ENCODE peak calls at places on chromosome 7, in four cellular contexts. G is GM03348; W is T-helper 17 cell; B is stimulated activated CD4-positive, alpha-beta T cell treated with anti-CD3 and anti-CD28 coated beads, Interleukin-4, amount 100 ng/mL, for 48 hours. X is an unnamed sample.

GRCh38 chr7:31517103-31517502 is 3.2 kb downstream of the ITPRID1 start:
- DNase-seq in G (no peak), W (no peak), B (no peak), X (no peak)

GRCh38 chr7:66871076-66871475 is 49.9 kb upstream of the TMEM248 start:
- DNase-seq in G (no peak), W (no peak), B (no peak), X (no peak)

GRCh38 chr7:78039791-78040776 is 241.5 kb downstream of the PHTF2 start:
- DNase-seq in G (peak), W (peak), B (peak), X (peak)

GRCh38 chr7:106216517-106217088 is 68.2 kb downstream of the NAMPT start:
- DNase-seq in G (peak), W (no peak), B (no peak), X (no peak)

GRCh38 chr7:11168622-11169170 is 195.0 kb downstream of the PHF14 start:
- DNase-seq in G (no peak), W (no peak), B (no peak), X (no peak)

GRCh38 chr7:100407285-100408180 is 21.0 kb downstream of the ZCWPW1 start:
- DNase-seq in G (peak), W (no peak), B (no peak), X (peak)

GRCh38 chr7:1668486-1668931 is 1.6 kb upstream of the ELFN1 start:
- DNase-seq in G (no peak), W (no peak), B (no peak), X (no peak)

GRCh38 chr7:45223728-45224630 is 66.4 kb downstream of the RAMP3 start:
- DNase-seq in G (no peak), W (no peak), B (no peak), X (peak)

GRCh38 chr7:36895112-36895511 is 170.8 kb upstream of the AOAH start:
- DNase-seq in G (no peak), W (no peak), B (no peak), X (no peak)

GRCh38 chr7:132145466-132145865 is 430.8 kb downstream of the PLXNA4 start:
- DNase-seq in G (peak), W (no peak), B (no peak), X (no peak)

GRCh38 chr7:80835251-80835650 is 83.6 kb downstream of the SEMA3C start:
- DNase-seq in G (no peak), W (no peak), B (no peak), X (no peak)

GRCh38 chr7:139355320-139355719 is 4.4 kb upstream of the LUC7L2 start:
- DNase-seq in G (no peak), W (no peak), B (no peak), X (no peak)

GRCh38 chr7:19522486-19522885 is 186.4 kb downstream of the POLR1F start:
- DNase-seq in G (peak), W (no peak), B (no peak), X (no peak)

GRCh38 chr7:143519411-143520131 is 41.9 kb downstream of the TAS2R41 start:
- DNase-seq in G (no peak), W (no peak), B (no peak), X (no peak)

GRCh38 chr7:116730097-116731018 is 58.4 kb downstream of the MET start:
- DNase-seq in G (no peak), W (no peak), B (no peak), X (no peak)

GRCh38 chr7:142569851-142570250 is 179.4 kb upstream of the PRSS1 start:
- DNase-seq in G (no peak), W (no peak), B (no peak), X (no peak)

GRCh38 chr7:116464375-116464774 is 35.2 kb upstream of the CAV2 start:
- DNase-seq in G (no peak), W (no peak), B (no peak), X (no peak)

GRCh38 chr7:132930881-132931280 is 151.0 kb downstream of the CHCHD3 start:
- DNase-seq in G (no peak), W (no peak), B (no peak), X (no peak)

GRCh38 chr7:115494529-115495147 is 535.9 kb downstream of the TFEC start:
- DNase-seq in G (no peak), W (no peak), B (no peak), X (no peak)

GRCh38 chr7:518630-519428 is 817 bp downstream of the PDGFA start:
- DNase-seq in G (peak), W (no peak), B (no peak), X (peak)

GRCh38 chr7:51263631-51264484 is 52.8 kb downstream of the COBL start:
- DNase-seq in G (no peak), W (no peak), B (no peak), X (no peak)

GRCh38 chr7:156739596-156739995 is 99.0 kb downstream of the RNF32 start:
- DNase-seq in G (no peak), W (no peak), B (no peak), X (no peak)

GRCh38 chr7:2008936-2009540 is 223.7 kb downstream of the MAD1L1 start:
- DNase-seq in G (no peak), W (no peak), B (no peak), X (no peak)

GRCh38 chr7:124996778-124997177 is 67.2 kb upstream of the POT1 start:
- DNase-seq in G (peak), W (no peak), B (no peak), X (no peak)

GRCh38 chr7:81506609-81507008 is 263.2 kb downstream of the HGF start:
- DNase-seq in G (no peak), W (no peak), B (no peak), X (no peak)

GRCh38 chr7:101154693-101155102 is 422 bp downstream of the AP1S1 start:
- DNase-seq in G (peak), W (no peak), B (no peak), X (no peak)